ENCODE peak calls at places on chromosomes 16 and 17, in nine cellular contexts. H is GM12865, U is heart left ventricle, T is PC-3, Z is GM13977, M is astrocyte, O is fibroblast of pulmonary artery, W is neural crest cell, V is bronchial epithelial cell. G is an unnamed sample.
A peak's percentile ranks its signal among the peaks of the same experiment; 100 is the strongest.

GRCh38 chr17:29648005-29648404 is 25.3 kb upstream of the CORO6 start:
- DNase-seq in H (no peak), U (no peak), T (no peak), Z (no peak), M (no peak), O (no peak), W (no peak), V (no peak), G (no peak)

GRCh38 chr17:5553479-5553878 is 30.8 kb downstream of the NLRP1 start:
- DNase-seq in H (no peak), U (no peak), T (no peak), Z (no peak), M (no peak), O (no peak), W (no peak), V (no peak), G (no peak)

GRCh38 chr16:86798247-86799041 is 220.1 kb downstream of the FOXL1 start:
- DNase-seq in H (no peak), U (no peak), T (peak; percentile 31), Z (no peak), M (peak; percentile 51), O (no peak), W (no peak), V (peak; percentile 36), G (no peak)

GRCh38 chr17:51228177-51228576 is 31.7 kb downstream of the MBTD1 start:
- DNase-seq in H (no peak), U (no peak), T (no peak), Z (no peak), M (peak; percentile 83), O (peak; percentile 78), W (no peak), V (peak; percentile 23), G (no peak)

GRCh38 chr17:51486091-51486490 is 225.7 kb downstream of the UTP18 start:
- DNase-seq in H (no peak), U (no peak), T (no peak), Z (no peak), M (no peak), O (no peak), W (no peak), V (no peak), G (no peak)

GRCh38 chr17:45782889-45783592 is 1.1 kb upstream of the CRHR1 start:
- DNase-seq in H (no peak), U (no peak), T (no peak), Z (peak; percentile 58), M (no peak), O (no peak), W (peak; percentile 73), V (no peak), G (no peak)

GRCh38 chr16:71542377-71542776 is 16.2 kb downstream of the CHST4 start:
- DNase-seq in H (peak; percentile 81), U (no peak), T (peak; percentile 6), Z (no peak), M (no peak), O (peak; percentile 23), W (peak; percentile 40), V (peak; percentile 73), G (no peak)

GRCh38 chr16:4653981-4654380 is 29.4 kb downstream of the MGRN1 start:
- DNase-seq in H (no peak), U (no peak), T (no peak), Z (no peak), M (no peak), O (peak; percentile 6), W (no peak), V (peak; percentile 21), G (no peak)

GRCh38 chr17:42315402-42316156 is 27.3 kb downstream of the STAT5A start:
- DNase-seq in H (peak; percentile 68), U (no peak), T (no peak), Z (no peak), M (no peak), O (no peak), W (no peak), V (no peak), G (no peak)

GRCh38 chr16:89710709-89711564 is 9.4 kb upstream of the SPATA2L start:
- DNase-seq in H (no peak), U (no peak), T (no peak), Z (peak; percentile 27), M (no peak), O (no peak), W (no peak), V (no peak), G (no peak)

GRCh38 chr17:8063761-8064589 is 23.5 kb downstream of the ALOX12B start:
- DNase-seq in H (no peak), U (no peak), T (no peak), Z (no peak), M (no peak), O (no peak), W (no peak), V (no peak), G (no peak)

GRCh38 chr16:85553436-85554113 is 59.5 kb upstream of the GSE1 start:
- DNase-seq in H (peak; percentile 84), U (peak; percentile 90), T (peak; percentile 50), Z (peak; percentile 87), M (peak; percentile 36), O (peak; percentile 54), W (no peak), V (no peak), G (no peak)

GRCh38 chr16:50293994-50294855 is 27.9 kb downstream of the ADCY7 start:
- DNase-seq in H (no peak), U (peak; percentile 32), T (no peak), Z (no peak), M (no peak), O (no peak), W (no peak), V (no peak), G (no peak)

GRCh38 chr16:87412996-87413421 is 20.9 kb downstream of the MAP1LC3B start:
- DNase-seq in H (no peak), U (no peak), T (no peak), Z (no peak), M (no peak), O (no peak), W (no peak), V (no peak), G (no peak)

DNA sequence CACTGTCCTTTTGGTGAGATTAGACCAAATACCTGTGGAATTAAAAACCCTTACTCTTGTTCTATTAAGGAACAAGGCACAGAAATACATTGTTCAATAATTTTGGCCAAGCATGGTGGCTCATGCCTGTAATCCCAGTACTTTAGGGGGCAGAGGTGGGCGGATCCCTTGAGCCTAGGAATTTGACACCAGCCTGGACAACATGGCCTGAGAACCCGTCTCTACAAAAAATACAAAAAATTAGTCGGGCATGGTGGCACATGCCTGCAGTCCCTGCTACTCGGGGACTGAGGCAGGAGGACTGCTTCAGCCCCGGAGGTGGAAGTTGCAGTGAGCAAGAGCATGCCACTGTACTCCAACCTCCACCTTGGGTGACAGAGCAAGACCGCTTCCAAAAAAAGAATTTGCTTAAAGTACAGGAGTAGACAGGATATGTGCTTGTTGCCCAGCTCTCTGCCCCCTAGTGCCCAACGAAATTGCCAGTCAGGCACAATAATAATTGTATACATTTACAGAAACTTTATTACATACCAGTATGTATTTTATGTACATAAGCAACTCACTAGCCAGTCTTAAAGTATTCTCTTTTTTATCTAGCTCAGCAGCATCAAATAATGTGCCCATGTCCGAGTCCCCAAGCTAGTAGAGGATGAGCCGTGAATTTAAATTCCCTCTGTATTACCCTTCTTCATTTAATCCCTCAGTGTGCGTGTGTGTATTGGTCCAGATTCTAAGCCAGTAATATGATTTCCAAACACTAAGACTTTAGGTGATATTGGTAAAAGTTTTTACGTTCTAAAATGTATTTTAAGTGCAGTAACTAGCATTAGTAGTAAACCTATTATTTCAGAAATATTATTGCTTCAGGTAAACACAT is 1.4 kb downstream of the THUMPD1 start:
- DNase-seq in H (peak; percentile 40), U (no peak), T (peak; percentile 37), Z (peak; percentile 17), M (no peak), O (peak; percentile 10), W (no peak), V (peak; percentile 39), G (peak; percentile 6)
- TF ChIP-seq CTCF in H (peak; percentile 29), U (peak; percentile 13), T (peak; percentile 59), Z (peak; percentile 44), M (peak; percentile 10), O (peak; percentile 51), W (peak; percentile 42), V (peak; percentile 44), G (peak; percentile 74)

GRCh38 chr16:68297908-68298307 is 12.8 kb downstream of the SLC7A6OS start:
- DNase-seq in H (no peak), U (no peak), T (peak; percentile 59), Z (no peak), M (no peak), O (peak; percentile 15), W (no peak), V (peak; percentile 65), G (no peak)
- TF ChIP-seq CTCF in H (no peak), U (no peak), T (no peak), Z (no peak), M (no peak), O (no peak), W (no peak), V (no peak), G (no peak)

GRCh38 chr17:57516290-57517215 is 228.5 kb downstream of the CCDC182 start:
- DNase-seq in H (no peak), U (no peak), T (no peak), Z (no peak), M (no peak), O (no peak), W (no peak), V (no peak), G (no peak)

GRCh38 chr17:57517519-57518342 is 227.4 kb downstream of the CCDC182 start:
- DNase-seq in H (no peak), U (no peak), T (no peak), Z (no peak), M (no peak), O (no peak), W (no peak), V (no peak), G (no peak)

GRCh38 chr17:57517216-57517518 is 227.9 kb downstream of the CCDC182 start:
- DNase-seq in H (no peak), U (no peak), T (no peak), Z (no peak), M (no peak), O (no peak), W (no peak), V (no peak), G (no peak)

GRCh38 chr17:57514614-57515013 is 230.5 kb downstream of the CCDC182 start:
- DNase-seq in H (no peak), U (no peak), T (no peak), Z (no peak), M (no peak), O (no peak), W (no peak), V (peak; percentile 37), G (no peak)

GRCh38 chr17:57515662-57516211 is 229.4 kb downstream of the CCDC182 start:
- DNase-seq in H (no peak), U (no peak), T (peak; percentile 42), Z (no peak), M (no peak), O (peak; percentile 16), W (no peak), V (no peak), G (no peak)
- TF ChIP-seq CTCF in H (no peak), U (no peak), T (no peak), Z (no peak), M (peak; percentile 11), O (peak; percentile 14), W (peak; percentile 31), V (no peak), G (peak; percentile 70)

DNA sequence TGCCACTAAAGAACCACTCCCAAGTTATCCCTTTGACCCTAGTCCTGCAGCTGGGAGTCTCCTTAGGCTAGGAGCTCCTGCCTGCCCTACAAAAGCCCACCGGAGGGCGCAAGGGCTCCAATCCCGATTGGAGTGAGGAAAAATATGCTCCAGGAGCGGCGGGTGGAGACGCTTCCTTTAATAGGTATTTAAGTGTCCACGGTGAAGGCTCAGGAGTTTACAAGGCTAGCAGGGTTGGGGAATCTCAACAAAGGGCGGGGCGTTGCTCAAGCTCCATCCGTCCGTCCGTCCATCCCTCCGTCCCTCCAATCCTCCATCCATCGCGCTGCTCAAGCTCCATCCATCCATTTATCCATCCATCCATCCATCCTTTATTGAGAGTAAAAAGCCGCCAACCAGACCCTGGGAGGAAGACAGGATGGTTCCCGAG is 556 bp upstream of the SPNS1 start:
- DNase-seq in H (peak; percentile 39), U (no peak), T (peak; percentile 65), Z (no peak), M (peak; percentile 28), O (peak; percentile 74), W (peak; percentile 57), V (peak; percentile 54), G (peak; percentile 67)
- TF ChIP-seq CTCF in H (peak; percentile 42), U (peak; percentile 34), T (peak; percentile 70), Z (peak; percentile 56), M (peak; percentile 71), O (peak; percentile 82), W (peak; percentile 72), V (peak; percentile 56), G (peak; percentile 82)